ENCODE peak calls at places on chromosomes 11 and 22, in six cellular contexts. Y is GM12878, V is neural progenitor cell, A is hepatocyte, D is neuronal stem cell, P is mesenchymal stem cell. X is an unnamed sample.

GRCh38 chr11:65424200-65425104 is 1.9 kb downstream of the NEAT1 start:
- DNase-seq in Y (no peak), V (no peak), A (no peak), D (no peak), P (peak), X (no peak)

GRCh38 chr22:46763051-46763705 is 728 bp downstream of the TBC1D22A start:
- DNase-seq in Y (no peak), V (no peak), A (no peak), D (no peak), P (peak), X (no peak)

GRCh38 chr11:46326813-46327416 is 20.3 kb upstream of the DGKZ start:
- DNase-seq in Y (no peak), V (no peak), A (no peak), D (no peak), P (no peak), X (no peak)

GRCh38 chr22:31089101-31090100 is 8.3 kb downstream of the SMTN start:
- DNase-seq in Y (no peak), V (peak), A (peak), D (no peak), P (peak), X (no peak)

GRCh38 chr11:326842-327580 is 6.4 kb upstream of the IFITM3 start:
- DNase-seq in Y (peak), V (no peak), A (peak), D (no peak), P (peak), X (no peak)

GRCh38 chr11:47606731-47607130 is 12.5 kb upstream of the C1QTNF4 start:
- DNase-seq in Y (no peak), V (no peak), A (no peak), D (no peak), P (peak), X (no peak)

GRCh38 chr11:34495239-34495723 is 18.3 kb downstream of the ELF5 start:
- DNase-seq in Y (no peak), V (no peak), A (no peak), D (no peak), P (no peak), X (no peak)

GRCh38 chr11:133406493-133406892 is 125.8 kb downstream of the OPCML start:
- DNase-seq in Y (no peak), V (no peak), A (no peak), D (no peak), P (no peak), X (no peak)

GRCh38 chr22:38707346-38707745 is 1.6 kb downstream of the GTPBP1 start:
- DNase-seq in Y (no peak), V (no peak), A (peak), D (no peak), P (peak), X (no peak)

GRCh38 chr11:7251836-7252682 is at the start of gene SYT9:
- DNase-seq in Y (no peak), V (peak), A (peak), D (peak), P (peak), X (no peak)

GRCh38 chr11:82823635-82824614 is 76.3 kb downstream of the PRCP start:
- DNase-seq in Y (no peak), V (no peak), A (no peak), D (no peak), P (no peak), X (no peak)

GRCh38 chr11:65014146-65014960 is at the start of gene ARL2:
- DNase-seq in Y (no peak), V (no peak), A (no peak), D (no peak), P (no peak), X (no peak)

GRCh38 chr11:1494650-1495049 is 8.1 kb upstream of the MOB2 start:
- DNase-seq in Y (no peak), V (no peak), A (no peak), D (no peak), P (no peak), X (no peak)

GRCh38 chr11:82720267-82720666 is 13.4 kb downstream of the FAM181B start:
- DNase-seq in Y (no peak), V (no peak), A (no peak), D (no peak), P (no peak), X (no peak)

GRCh38 chr11:121899534-121899933 is 216.5 kb downstream of the BLID start:
- DNase-seq in Y (no peak), V (no peak), A (no peak), D (no peak), P (no peak), X (no peak)

GRCh38 chr11:61890536-61891330 is 612 bp downstream of the FADS3 start:
- DNase-seq in Y (no peak), V (peak), A (peak), D (no peak), P (peak), X (no peak)

GRCh38 chr11:119793335-119793984 is 64.5 kb upstream of the NECTIN1 start:
- DNase-seq in Y (no peak), V (no peak), A (no peak), D (no peak), P (no peak), X (no peak)

GRCh38 chr11:60908803-60909202 is 2.4 kb upstream of the PRPF19 start:
- DNase-seq in Y (no peak), V (no peak), A (no peak), D (no peak), P (no peak), X (no peak)

GRCh38 chr11:119332111-119332765 is 2.1 kb upstream of the RNF26 start:
- DNase-seq in Y (no peak), V (peak), A (no peak), D (no peak), P (no peak), X (no peak)

GRCh38 chr11:5123802-5124521 is 14.2 kb downstream of the OR52A5 start:
- DNase-seq in Y (peak), V (peak), A (peak), D (peak), P (peak), X (peak)

GRCh38 chr22:36860821-36861659 is at the start of gene NCF4:
- DNase-seq in Y (peak), V (no peak), A (no peak), D (no peak), P (no peak), X (no peak)
- H2AFZ ChIP-seq in Y (peak), V (no peak), A (no peak), D (no peak), P (no peak), X (no peak)

GRCh38 chr22:37214431-37215025 is 2.3 kb upstream of the SSTR3 start:
- DNase-seq in Y (no peak), V (no peak), A (no peak), D (no peak), P (no peak), X (no peak)
- H2AFZ ChIP-seq in Y (no peak), V (no peak), A (no peak), D (no peak), P (no peak), X (no peak)

GRCh38 chr11:126265801-126266200 is 2.9 kb downstream of the SRPRA start:
- DNase-seq in Y (no peak), V (no peak), A (no peak), D (no peak), P (no peak), X (no peak)

GRCh38 chr11:126263489-126263888 is 5.2 kb downstream of the SRPRA start:
- DNase-seq in Y (no peak), V (no peak), A (no peak), D (no peak), P (no peak), X (no peak)

GRCh38 chr11:126268361-126268707 is 361 bp downstream of the SRPRA start:
- DNase-seq in Y (no peak), V (peak), A (peak), D (no peak), P (no peak), X (no peak)

GRCh38 chr11:126267650-126268049 is 1.0 kb downstream of the SRPRA start:
- DNase-seq in Y (no peak), V (no peak), A (no peak), D (no peak), P (no peak), X (no peak)

DNA sequence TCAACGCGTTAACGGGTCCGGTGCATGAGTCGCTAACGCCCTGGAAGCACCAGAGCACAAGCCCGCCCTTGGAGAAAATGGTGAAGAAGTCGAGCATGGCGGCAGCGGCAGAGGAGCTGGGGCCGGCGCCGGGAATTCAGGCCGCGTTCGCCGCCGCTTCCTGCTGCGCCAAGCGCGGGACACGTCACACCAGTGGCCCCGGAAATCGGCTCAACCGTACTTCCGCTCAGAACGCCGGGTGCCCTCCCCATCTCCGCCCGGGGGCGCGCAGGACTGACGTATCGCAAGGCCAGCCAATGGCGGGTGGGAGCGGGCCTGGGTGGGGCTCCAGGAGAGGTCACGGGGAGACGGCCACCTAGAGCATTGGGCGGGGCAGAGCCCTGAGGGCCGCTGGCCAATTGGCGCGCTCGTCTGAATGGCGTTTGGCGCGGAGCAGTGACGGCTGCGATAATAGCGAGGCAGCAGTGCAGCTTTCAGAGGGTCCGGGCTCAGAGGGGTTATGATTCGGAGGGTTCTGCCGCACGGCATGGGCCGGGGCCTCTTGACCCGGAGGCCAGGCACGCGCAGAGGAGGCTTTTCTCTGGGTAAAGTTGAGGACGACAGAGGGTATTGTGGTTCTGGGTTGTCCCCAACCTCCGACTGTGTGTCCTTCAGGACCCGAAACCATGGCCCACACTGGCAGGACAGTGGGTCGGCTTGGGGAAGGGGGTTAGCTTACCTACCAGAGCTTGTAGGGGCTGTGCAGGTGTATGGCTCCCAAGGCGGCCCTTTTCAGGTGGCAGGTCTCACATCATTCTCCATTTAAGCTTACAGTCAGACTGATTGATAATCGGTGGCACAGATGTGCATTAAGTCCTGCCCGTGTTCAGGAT is at the start of the genes FOXRED1 and SRPRA:
- DNase-seq in Y (peak), V (peak), A (peak), D (peak), P (peak), X (peak)
- H2AFZ ChIP-seq in Y (peak), V (peak), A (peak), D (peak), P (peak), X (peak)

DNA sequence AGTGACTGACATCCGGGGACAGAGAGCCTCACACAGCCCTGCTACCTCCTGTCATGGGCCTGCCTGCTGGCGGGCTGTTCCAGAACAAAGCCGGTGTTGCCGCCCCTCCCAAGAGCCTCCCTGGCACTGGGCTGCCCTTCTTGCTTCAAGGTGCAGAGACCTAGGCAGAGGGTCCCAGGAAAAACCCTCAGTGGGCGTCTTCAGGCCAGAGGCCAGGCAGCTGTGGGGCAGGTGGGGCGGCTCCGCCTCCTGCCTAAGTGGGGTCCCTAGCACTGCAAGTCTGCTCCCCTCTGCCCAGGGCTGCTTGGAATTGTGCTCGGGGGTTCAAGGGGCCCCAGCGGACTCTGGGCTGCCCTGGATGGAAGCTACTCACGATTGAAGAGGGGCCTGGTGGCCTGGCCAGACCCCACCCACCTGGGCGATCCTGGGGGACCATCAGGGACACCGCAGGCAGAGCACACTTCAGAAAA is 20.4 kb upstream of the GNB1L start:
- DNase-seq in Y (no peak), V (no peak), A (no peak), D (no peak), P (no peak), X (no peak)
- H2AFZ ChIP-seq in Y (no peak), V (no peak), A (no peak), D (peak), P (no peak), X (peak)

GRCh38 chr11:134819026-134819425 is 407.0 kb upstream of the B3GAT1 start:
- DNase-seq in Y (no peak), V (peak), A (no peak), D (no peak), P (no peak), X (no peak)
- H2AFZ ChIP-seq in Y (no peak), V (peak), A (no peak), D (no peak), P (no peak), X (no peak)

GRCh38 chr11:113249491-113249763 is 65.0 kb upstream of the TTC12 start:
- DNase-seq in Y (no peak), V (no peak), A (no peak), D (no peak), P (no peak), X (no peak)
- H2AFZ ChIP-seq in Y (no peak), V (no peak), A (no peak), D (no peak), P (no peak), X (no peak)

DNA sequence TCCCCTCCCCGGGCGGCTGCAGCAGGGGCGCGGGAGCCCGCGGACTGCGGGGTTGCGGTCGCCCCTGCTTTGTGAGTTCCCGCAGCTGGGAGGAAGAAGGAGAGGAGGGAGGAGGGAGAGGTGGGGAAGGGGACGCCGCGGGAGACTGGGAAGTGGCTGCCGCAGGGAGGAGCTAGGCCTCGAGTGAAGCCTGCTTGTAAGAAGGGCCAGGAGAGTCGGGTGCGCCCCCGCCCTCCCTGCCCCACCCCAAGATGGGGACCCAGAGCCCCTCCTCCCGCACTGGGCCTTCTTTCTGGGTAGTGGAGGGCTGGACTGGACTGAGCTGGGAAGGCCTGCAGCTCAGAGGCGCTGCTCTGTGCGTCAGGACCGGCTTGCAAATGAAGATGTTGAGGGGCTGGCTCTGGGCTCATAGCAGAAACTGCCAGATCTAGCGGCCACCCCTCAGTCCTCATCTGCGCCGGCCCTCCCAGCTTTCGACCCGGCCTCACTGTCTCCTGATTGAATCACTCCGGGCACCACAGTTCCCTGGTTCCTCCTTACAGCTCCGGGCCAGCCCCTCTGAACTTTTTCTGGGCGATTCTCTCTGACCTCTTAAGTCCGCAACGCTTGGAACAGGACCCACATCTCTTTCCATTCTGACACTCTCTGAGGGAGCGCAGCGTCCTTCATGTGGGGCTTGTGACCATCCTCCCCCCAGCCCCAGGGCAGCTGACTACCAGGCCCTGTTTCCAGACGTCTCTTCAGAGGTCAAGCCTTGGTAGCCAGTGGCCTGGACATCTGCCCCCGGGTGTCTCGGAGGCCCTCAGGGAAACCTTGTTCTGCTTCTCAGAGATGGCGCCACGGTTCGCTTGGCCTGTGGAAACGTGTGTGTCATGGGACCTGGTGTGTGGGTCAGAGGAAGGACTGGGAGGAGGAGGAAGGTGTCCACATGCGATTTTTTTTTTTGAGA is 21.9 kb downstream of the SERPINH1 start:
- DNase-seq in Y (no peak), V (peak), A (peak), D (peak), P (peak), X (no peak)
- H2AFZ ChIP-seq in Y (peak), V (peak), A (peak), D (peak), P (peak), X (peak)

GRCh38 chr11:114426280-114426679 is 13.0 kb upstream of the REXO2 start:
- DNase-seq in Y (no peak), V (no peak), A (no peak), D (no peak), P (no peak), X (no peak)
- H2AFZ ChIP-seq in Y (no peak), V (no peak), A (no peak), D (no peak), P (no peak), X (no peak)

GRCh38 chr11:26976389-26976788 is 17.5 kb upstream of the FIBIN start:
- DNase-seq in Y (no peak), V (no peak), A (no peak), D (no peak), P (peak), X (no peak)
- H2AFZ ChIP-seq in Y (no peak), V (no peak), A (no peak), D (peak), P (no peak), X (no peak)

DNA sequence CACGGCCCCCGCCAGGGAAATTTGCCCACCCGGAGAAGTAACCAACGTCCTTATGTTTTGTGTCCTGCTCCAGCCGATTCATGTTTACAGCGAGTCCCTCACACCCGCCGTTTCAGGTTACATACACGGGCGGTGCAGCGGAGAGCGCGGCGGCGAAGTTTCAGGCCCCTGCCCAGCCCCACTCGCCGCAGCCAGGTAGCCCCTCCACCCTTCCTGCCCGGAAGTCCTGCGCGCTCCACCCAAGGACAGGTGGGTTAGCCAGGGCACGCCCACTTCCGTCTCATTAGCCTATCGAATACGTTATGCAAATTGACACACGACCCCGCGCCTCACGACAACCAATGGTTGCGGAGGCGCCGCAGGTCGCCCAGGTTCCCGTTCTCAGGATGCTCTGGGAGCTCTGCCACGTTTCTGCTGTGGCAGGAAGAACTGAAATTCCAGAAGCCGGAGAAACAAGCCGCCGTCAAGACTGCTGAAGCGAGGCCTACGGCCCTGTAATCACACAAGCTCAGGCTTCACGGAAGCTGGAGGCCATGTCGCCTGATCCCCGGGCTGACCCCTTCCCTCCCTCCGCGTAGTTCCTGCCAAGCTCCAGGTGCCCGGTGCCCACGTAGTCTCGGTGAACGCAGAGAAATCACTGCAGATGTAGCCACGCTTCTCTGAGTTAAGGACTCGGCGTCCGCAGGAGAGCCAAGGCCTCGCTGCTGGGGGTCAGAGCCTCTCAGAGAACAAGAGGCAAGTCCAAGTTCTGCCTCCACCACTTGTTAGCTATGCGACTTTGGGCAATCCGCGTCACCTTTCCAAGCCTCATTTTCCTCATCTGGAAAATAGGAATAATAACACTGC is 22.4 kb upstream of the MYH9 start:
- DNase-seq in Y (no peak), V (peak), A (peak), D (peak), P (peak), X (peak)
- H2AFZ ChIP-seq in Y (peak), V (peak), A (peak), D (peak), P (peak), X (peak)